ENCODE peak calls at places on chromosomes 11 and 22, in seven cellular contexts. One of them, this sample, is unnamed.
A peak's percentile ranks its signal among the peaks of the same experiment; 100 is the strongest.

GRCh38 chr22:40183029-40183581 is 5.4 kb downstream of the TNRC6B start:
- DNase-seq in tibial artery: no peak
- DNase-seq in fibroblast of the aortic adventitia: peak; percentile 90
- DNase-seq in neural crest cell: no peak
- DNase-seq in cardiac muscle cell: peak; percentile 77
- DNase-seq in lower lobe of right lung: no peak
- DNase-seq in Calu3: no peak
- DNase-seq in this sample: peak; percentile 48

GRCh38 chr22:31567702-31568101 is 71.4 kb downstream of the SFI1 start:
- DNase-seq in cardiac muscle cell: no peak
- DNase-seq in neural crest cell: no peak
- DNase-seq in Calu3: no peak
- DNase-seq in tibial artery: no peak
- DNase-seq in fibroblast of the aortic adventitia: no peak
- DNase-seq in lower lobe of right lung: no peak
- DNase-seq in this sample: no peak

GRCh38 chr11:105696000-105696399 is 86.1 kb downstream of the GRIA4 start:
- DNase-seq in Calu3: no peak
- DNase-seq in tibial artery: no peak
- DNase-seq in neural crest cell: no peak
- DNase-seq in fibroblast of the aortic adventitia: no peak
- DNase-seq in cardiac muscle cell: no peak
- DNase-seq in lower lobe of right lung: no peak
- DNase-seq in this sample: no peak

GRCh38 chr11:10116588-10116987 is 177.4 kb downstream of the SBF2 start:
- DNase-seq in cardiac muscle cell: no peak
- DNase-seq in neural crest cell: no peak
- DNase-seq in lower lobe of right lung: no peak
- DNase-seq in Calu3: no peak
- DNase-seq in fibroblast of the aortic adventitia: no peak
- DNase-seq in tibial artery: no peak
- DNase-seq in this sample: no peak

GRCh38 chr22:20783300-20783673 is 9.4 kb downstream of the SERPIND1 start:
- DNase-seq in tibial artery: no peak
- DNase-seq in Calu3: no peak
- DNase-seq in cardiac muscle cell: no peak
- DNase-seq in neural crest cell: no peak
- DNase-seq in lower lobe of right lung: no peak
- DNase-seq in fibroblast of the aortic adventitia: no peak
- DNase-seq in this sample: no peak

GRCh38 chr11:131549099-131549498 is 178.7 kb downstream of the NTM start:
- DNase-seq in Calu3: no peak
- DNase-seq in tibial artery: no peak
- DNase-seq in fibroblast of the aortic adventitia: no peak
- DNase-seq in cardiac muscle cell: no peak
- DNase-seq in neural crest cell: no peak
- DNase-seq in lower lobe of right lung: no peak
- DNase-seq in this sample: no peak

GRCh38 chr22:35742342-35743100 is 24.8 kb downstream of the APOL5 start:
- DNase-seq in lower lobe of right lung: no peak
- DNase-seq in Calu3: no peak
- DNase-seq in cardiac muscle cell: no peak
- DNase-seq in fibroblast of the aortic adventitia: peak; percentile 69
- DNase-seq in neural crest cell: no peak
- DNase-seq in tibial artery: no peak
- DNase-seq in this sample: no peak

GRCh38 chr11:74268451-74268850 is 43.0 kb downstream of the P4HA3 start:
- DNase-seq in Calu3: no peak
- DNase-seq in tibial artery: no peak
- DNase-seq in lower lobe of right lung: no peak
- DNase-seq in fibroblast of the aortic adventitia: no peak
- DNase-seq in cardiac muscle cell: no peak
- DNase-seq in neural crest cell: no peak
- DNase-seq in this sample: no peak

GRCh38 chr22:42700901-42701300 is 19.8 kb downstream of the A4GALT start:
- DNase-seq in fibroblast of the aortic adventitia: no peak
- DNase-seq in lower lobe of right lung: no peak
- DNase-seq in tibial artery: no peak
- DNase-seq in neural crest cell: no peak
- DNase-seq in cardiac muscle cell: no peak
- DNase-seq in Calu3: no peak
- DNase-seq in this sample: no peak

GRCh38 chr11:89491141-89491690 is at the start of gene NOX4:
- DNase-seq in neural crest cell: peak; percentile 63
- DNase-seq in lower lobe of right lung: peak; percentile 50
- DNase-seq in cardiac muscle cell: peak; percentile 67
- DNase-seq in tibial artery: peak; percentile 83
- DNase-seq in Calu3: no peak
- DNase-seq in fibroblast of the aortic adventitia: peak; percentile 31
- DNase-seq in this sample: no peak

GRCh38 chr22:43110444-43110926 is at the start of gene BIK:
- DNase-seq in cardiac muscle cell: peak; percentile 75
- DNase-seq in tibial artery: no peak
- DNase-seq in lower lobe of right lung: peak; percentile 69
- DNase-seq in Calu3: peak; percentile 73
- DNase-seq in neural crest cell: peak; percentile 27
- DNase-seq in fibroblast of the aortic adventitia: peak; percentile 19
- DNase-seq in this sample: peak; percentile 64

GRCh38 chr11:120331301-120331966 is 4.8 kb upstream of the ARHGEF12 start:
- DNase-seq in neural crest cell: no peak
- DNase-seq in cardiac muscle cell: no peak
- DNase-seq in lower lobe of right lung: no peak
- DNase-seq in fibroblast of the aortic adventitia: peak; percentile 96
- DNase-seq in Calu3: no peak
- DNase-seq in tibial artery: no peak
- DNase-seq in this sample: no peak

DNA sequence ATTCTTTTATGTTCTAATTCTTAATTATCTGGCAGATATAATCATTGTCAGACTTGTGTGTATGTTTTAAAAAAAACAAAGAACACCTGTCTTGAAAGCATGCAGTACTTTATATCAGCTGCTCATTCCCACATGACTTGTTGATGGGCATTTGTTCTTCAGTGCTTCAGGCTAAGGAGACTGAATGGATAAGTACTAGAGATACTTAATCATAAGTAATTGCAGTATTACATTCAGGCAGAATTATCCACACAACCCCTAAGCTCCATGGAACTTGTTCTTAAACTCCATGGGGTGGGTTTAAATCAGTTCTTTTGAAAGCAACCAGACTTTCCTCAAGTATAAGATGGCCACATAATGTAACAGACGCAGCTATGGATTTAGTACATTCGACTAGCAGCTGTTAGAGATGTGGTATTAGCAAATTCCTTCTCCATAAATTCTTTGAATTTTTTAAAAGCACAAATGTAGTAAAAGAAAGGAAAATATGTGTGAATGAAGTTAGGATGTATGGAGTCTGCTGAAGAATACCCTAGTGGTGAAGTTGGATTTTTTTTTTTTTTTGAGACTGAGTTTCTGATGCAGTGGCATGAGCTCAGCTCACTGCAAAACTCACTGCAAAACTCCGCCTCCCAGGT is 3.0 kb downstream of the JAM3 start:
- DNase-seq in Calu3: no peak
- DNase-seq in lower lobe of right lung: no peak
- DNase-seq in neural crest cell: no peak
- DNase-seq in tibial artery: no peak
- DNase-seq in fibroblast of the aortic adventitia: no peak
- DNase-seq in cardiac muscle cell: no peak
- DNase-seq in this sample: no peak
- TF ChIP-seq CTCF in Calu3: no peak
- TF ChIP-seq CTCF in lower lobe of right lung: no peak
- TF ChIP-seq CTCF in neural crest cell: peak; percentile 54
- TF ChIP-seq CTCF in tibial artery: peak; percentile 23
- TF ChIP-seq CTCF in fibroblast of the aortic adventitia: peak; percentile 18
- TF ChIP-seq CTCF in cardiac muscle cell: no peak
- TF ChIP-seq CTCF in this sample: no peak

DNA sequence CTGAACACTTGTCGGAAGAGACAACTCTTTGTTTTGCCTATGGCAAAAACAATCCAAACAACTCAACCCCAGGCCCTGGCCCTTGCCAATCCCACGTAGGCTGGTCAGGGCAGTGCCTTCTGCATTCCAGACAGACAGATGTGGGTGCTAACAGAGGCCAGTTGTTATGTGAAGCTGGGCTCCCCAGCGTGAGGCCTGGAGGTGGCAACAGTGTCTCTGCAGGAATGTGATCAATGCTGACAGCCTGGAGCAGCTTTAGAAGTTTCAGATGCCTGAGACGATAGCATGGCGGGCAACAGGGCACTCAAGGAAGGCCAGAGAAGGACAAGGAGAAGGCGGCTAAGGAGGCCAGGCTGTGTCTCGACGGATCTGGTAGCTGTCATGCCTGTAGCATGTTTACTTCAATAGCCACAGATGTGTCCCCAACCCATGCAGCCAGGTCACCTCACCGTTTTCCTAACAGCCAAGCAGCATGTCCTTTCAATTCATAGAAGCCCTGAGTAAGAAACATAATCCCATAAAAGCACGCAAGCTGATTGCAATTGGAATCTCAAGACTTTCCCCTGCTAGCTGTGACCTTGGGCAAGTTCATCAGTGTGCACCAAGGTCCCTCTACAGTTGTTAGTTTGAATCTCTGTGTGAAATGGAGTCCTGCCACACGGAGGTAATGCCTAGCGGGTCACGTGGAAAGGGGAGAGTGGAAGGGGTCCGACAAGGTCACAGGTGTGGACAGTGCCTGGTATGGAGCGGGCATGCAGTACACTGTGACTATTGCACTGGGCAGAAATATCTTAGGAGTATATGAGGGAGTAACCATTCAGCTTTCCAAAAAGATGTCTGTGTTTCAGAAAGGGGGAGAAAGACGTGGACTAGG is 14.2 kb upstream of the PPM1F start:
- DNase-seq in lower lobe of right lung: no peak
- DNase-seq in tibial artery: no peak
- DNase-seq in neural crest cell: no peak
- DNase-seq in Calu3: no peak
- DNase-seq in fibroblast of the aortic adventitia: no peak
- DNase-seq in cardiac muscle cell: no peak
- DNase-seq in this sample: no peak
- TF ChIP-seq CTCF in lower lobe of right lung: no peak
- TF ChIP-seq CTCF in tibial artery: no peak
- TF ChIP-seq CTCF in neural crest cell: no peak
- TF ChIP-seq CTCF in Calu3: no peak
- TF ChIP-seq CTCF in fibroblast of the aortic adventitia: no peak
- TF ChIP-seq CTCF in cardiac muscle cell: no peak
- TF ChIP-seq CTCF in this sample: no peak

GRCh38 chr11:7098235-7098832 is 9.5 kb downstream of the RBMXL2 start:
- DNase-seq in cardiac muscle cell: peak; percentile 70
- DNase-seq in fibroblast of the aortic adventitia: peak; percentile 67
- DNase-seq in Calu3: peak; percentile 9
- DNase-seq in neural crest cell: no peak
- DNase-seq in lower lobe of right lung: no peak
- DNase-seq in tibial artery: no peak
- DNase-seq in this sample: peak; percentile 54
- TF ChIP-seq CTCF in cardiac muscle cell: peak; percentile 64
- TF ChIP-seq CTCF in fibroblast of the aortic adventitia: peak; percentile 66
- TF ChIP-seq CTCF in Calu3: peak; percentile 54
- TF ChIP-seq CTCF in neural crest cell: peak; percentile 86
- TF ChIP-seq CTCF in lower lobe of right lung: peak; percentile 65
- TF ChIP-seq CTCF in tibial artery: peak; percentile 44
- TF ChIP-seq CTCF in this sample: peak; percentile 62

GRCh38 chr22:50183141-50183971 is 2.4 kb upstream of the TRABD start:
- DNase-seq in cardiac muscle cell: no peak
- DNase-seq in Calu3: no peak
- DNase-seq in tibial artery: no peak
- DNase-seq in lower lobe of right lung: no peak
- DNase-seq in neural crest cell: no peak
- DNase-seq in fibroblast of the aortic adventitia: no peak
- DNase-seq in this sample: no peak

GRCh38 chr22:50184541-50185383 is 951 bp upstream of the TRABD start:
- DNase-seq in Calu3: no peak
- DNase-seq in fibroblast of the aortic adventitia: no peak
- DNase-seq in neural crest cell: no peak
- DNase-seq in cardiac muscle cell: no peak
- DNase-seq in tibial artery: no peak
- DNase-seq in lower lobe of right lung: no peak
- DNase-seq in this sample: no peak

GRCh38 chr22:50185384-50186087 is at the start of gene TRABD:
- DNase-seq in Calu3: peak; percentile 93
- DNase-seq in tibial artery: peak; percentile 92
- DNase-seq in lower lobe of right lung: peak; percentile 92
- DNase-seq in neural crest cell: peak; percentile 75
- DNase-seq in cardiac muscle cell: peak; percentile 94
- DNase-seq in fibroblast of the aortic adventitia: peak; percentile 82
- DNase-seq in this sample: peak; percentile 92

GRCh38 chr22:50182176-50183081 is 3.3 kb upstream of the TRABD start:
- DNase-seq in lower lobe of right lung: peak; percentile 65
- DNase-seq in cardiac muscle cell: no peak
- DNase-seq in neural crest cell: no peak
- DNase-seq in fibroblast of the aortic adventitia: no peak
- DNase-seq in Calu3: no peak
- DNase-seq in tibial artery: no peak
- DNase-seq in this sample: no peak

DNA sequence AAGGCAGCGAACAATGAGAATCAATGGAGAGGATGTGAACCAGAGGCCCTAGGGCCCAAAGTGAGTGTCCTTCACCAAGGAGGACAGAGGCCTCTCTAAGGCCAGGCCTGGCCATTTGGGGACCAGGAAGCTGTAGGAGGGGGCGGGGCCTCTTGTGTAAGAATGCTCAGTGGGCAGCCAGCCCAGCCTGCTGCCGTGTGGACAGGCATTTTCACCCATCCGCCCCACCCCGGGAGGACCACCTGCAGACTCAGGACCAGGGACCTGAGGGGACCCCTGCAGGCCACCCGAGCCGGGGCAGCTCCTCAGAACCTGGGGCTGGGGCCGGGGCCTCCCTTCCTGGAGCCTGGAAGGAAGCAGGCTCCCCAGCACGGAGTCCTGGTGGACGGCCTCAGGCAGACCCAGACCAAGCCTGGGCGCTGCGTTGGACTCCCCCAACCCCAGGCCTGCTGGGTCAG is 1.7 kb upstream of the TRABD start:
- DNase-seq in Calu3: peak; percentile 68
- DNase-seq in fibroblast of the aortic adventitia: peak; percentile 61
- DNase-seq in neural crest cell: no peak
- DNase-seq in cardiac muscle cell: peak; percentile 76
- DNase-seq in lower lobe of right lung: peak; percentile 91
- DNase-seq in tibial artery: peak; percentile 85
- DNase-seq in this sample: no peak
- TF ChIP-seq CTCF in Calu3: no peak
- TF ChIP-seq CTCF in fibroblast of the aortic adventitia: no peak
- TF ChIP-seq CTCF in neural crest cell: no peak
- TF ChIP-seq CTCF in cardiac muscle cell: no peak
- TF ChIP-seq CTCF in lower lobe of right lung: no peak
- TF ChIP-seq CTCF in tibial artery: no peak
- TF ChIP-seq CTCF in this sample: no peak